ENCODE peak calls at places on chromosome 1, in eight cellular contexts. One of them, this sample, is unnamed.

GRCh38 chr1:27676410-27676809 is 4.4 kb upstream of the IFI6 start:
- DNase-seq in neural progenitor cell: no peak
- DNase-seq in fibroblast of the aortic adventitia: no peak
- DNase-seq in cardiac fibroblast: no peak
- DNase-seq in left lung: no peak
- DNase-seq in stimulated activated CD4-positive, alpha-beta T cell treated with anti-CD3 and anti-CD28 coated beads, Interleukin-15, amount 100 ng/mL, for 24 hours: no peak
- DNase-seq in COR-L47: no peak
- DNase-seq in iris pigment epithelial cell: no peak
- DNase-seq in this sample: no peak

GRCh38 chr1:165675794-165676193 is 22.6 kb downstream of the ALDH9A1 start:
- DNase-seq in cardiac fibroblast: no peak
- DNase-seq in iris pigment epithelial cell: no peak
- DNase-seq in left lung: no peak
- DNase-seq in neural progenitor cell: no peak
- DNase-seq in fibroblast of the aortic adventitia: no peak
- DNase-seq in COR-L47: no peak
- DNase-seq in stimulated activated CD4-positive, alpha-beta T cell treated with anti-CD3 and anti-CD28 coated beads, Interleukin-15, amount 100 ng/mL, for 24 hours: no peak
- DNase-seq in this sample: no peak

GRCh38 chr1:20124451-20125057 is 5.2 kb upstream of the PLA2G2D start:
- DNase-seq in COR-L47: no peak
- DNase-seq in cardiac fibroblast: peak
- DNase-seq in fibroblast of the aortic adventitia: peak
- DNase-seq in iris pigment epithelial cell: peak
- DNase-seq in left lung: no peak
- DNase-seq in stimulated activated CD4-positive, alpha-beta T cell treated with anti-CD3 and anti-CD28 coated beads, Interleukin-15, amount 100 ng/mL, for 24 hours: peak
- DNase-seq in neural progenitor cell: no peak
- DNase-seq in this sample: no peak

GRCh38 chr1:203121186-203122015 is 6.1 kb upstream of the ADORA1 start:
- DNase-seq in neural progenitor cell: no peak
- DNase-seq in iris pigment epithelial cell: no peak
- DNase-seq in left lung: no peak
- DNase-seq in COR-L47: no peak
- DNase-seq in stimulated activated CD4-positive, alpha-beta T cell treated with anti-CD3 and anti-CD28 coated beads, Interleukin-15, amount 100 ng/mL, for 24 hours: no peak
- DNase-seq in fibroblast of the aortic adventitia: no peak
- DNase-seq in cardiac fibroblast: no peak
- DNase-seq in this sample: no peak

GRCh38 chr1:75202751-75203150 is 68.6 kb downstream of the LHX8 start:
- DNase-seq in iris pigment epithelial cell: no peak
- DNase-seq in left lung: no peak
- DNase-seq in neural progenitor cell: no peak
- DNase-seq in COR-L47: peak
- DNase-seq in fibroblast of the aortic adventitia: no peak
- DNase-seq in stimulated activated CD4-positive, alpha-beta T cell treated with anti-CD3 and anti-CD28 coated beads, Interleukin-15, amount 100 ng/mL, for 24 hours: no peak
- DNase-seq in cardiac fibroblast: no peak
- DNase-seq in this sample: no peak

GRCh38 chr1:93753766-93754763 is 72.4 kb upstream of the BCAR3 start:
- DNase-seq in neural progenitor cell: no peak
- DNase-seq in cardiac fibroblast: peak
- DNase-seq in left lung: peak
- DNase-seq in stimulated activated CD4-positive, alpha-beta T cell treated with anti-CD3 and anti-CD28 coated beads, Interleukin-15, amount 100 ng/mL, for 24 hours: no peak
- DNase-seq in iris pigment epithelial cell: peak
- DNase-seq in COR-L47: no peak
- DNase-seq in fibroblast of the aortic adventitia: peak
- DNase-seq in this sample: no peak

GRCh38 chr1:54290443-54291184 is 90.6 kb downstream of the MRPL37 start:
- DNase-seq in left lung: no peak
- DNase-seq in stimulated activated CD4-positive, alpha-beta T cell treated with anti-CD3 and anti-CD28 coated beads, Interleukin-15, amount 100 ng/mL, for 24 hours: no peak
- DNase-seq in cardiac fibroblast: no peak
- DNase-seq in COR-L47: no peak
- DNase-seq in neural progenitor cell: no peak
- DNase-seq in fibroblast of the aortic adventitia: peak
- DNase-seq in iris pigment epithelial cell: peak
- DNase-seq in this sample: no peak

GRCh38 chr1:234250747-234251146 is 122.5 kb upstream of the COA6 start:
- DNase-seq in stimulated activated CD4-positive, alpha-beta T cell treated with anti-CD3 and anti-CD28 coated beads, Interleukin-15, amount 100 ng/mL, for 24 hours: no peak
- DNase-seq in COR-L47: no peak
- DNase-seq in neural progenitor cell: peak
- DNase-seq in iris pigment epithelial cell: no peak
- DNase-seq in fibroblast of the aortic adventitia: no peak
- DNase-seq in cardiac fibroblast: no peak
- DNase-seq in left lung: no peak
- DNase-seq in this sample: no peak

GRCh38 chr1:225500589-225501192 is 72.9 kb upstream of the LBR start:
- DNase-seq in COR-L47: no peak
- DNase-seq in neural progenitor cell: no peak
- DNase-seq in iris pigment epithelial cell: no peak
- DNase-seq in left lung: no peak
- DNase-seq in stimulated activated CD4-positive, alpha-beta T cell treated with anti-CD3 and anti-CD28 coated beads, Interleukin-15, amount 100 ng/mL, for 24 hours: no peak
- DNase-seq in fibroblast of the aortic adventitia: no peak
- DNase-seq in cardiac fibroblast: no peak
- DNase-seq in this sample: no peak

GRCh38 chr1:159587461-159587951 is at the start of gene APCS:
- DNase-seq in left lung: no peak
- DNase-seq in fibroblast of the aortic adventitia: no peak
- DNase-seq in neural progenitor cell: no peak
- DNase-seq in COR-L47: no peak
- DNase-seq in iris pigment epithelial cell: no peak
- DNase-seq in cardiac fibroblast: no peak
- DNase-seq in stimulated activated CD4-positive, alpha-beta T cell treated with anti-CD3 and anti-CD28 coated beads, Interleukin-15, amount 100 ng/mL, for 24 hours: no peak
- DNase-seq in this sample: no peak

This sample was measured in heart right ventricle.